ENCODE peak calls at places on chromosomes 4 and X, in nine cellular contexts. One of them, this sample, is unnamed.
A peak's percentile ranks its signal among the peaks of the same experiment; 100 is the strongest.

GRCh38 chr4:124632439-124632838 is 80.1 kb downstream of the ANKRD50 start:
- DNase-seq in mesenchymal stem cell: no peak
- DNase-seq in GM23338: no peak
- DNase-seq in kidney: no peak
- DNase-seq in foreskin keratinocyte: no peak
- DNase-seq in A673: no peak
- DNase-seq in esophagus muscularis mucosa: no peak
- DNase-seq in PC-3: no peak
- DNase-seq in A549: no peak
- DNase-seq in this sample: no peak

GRCh38 chr4:112767386-112767785 is 130.4 kb downstream of the LARP7 start:
- DNase-seq in PC-3: no peak
- DNase-seq in A673: no peak
- DNase-seq in esophagus muscularis mucosa: no peak
- DNase-seq in mesenchymal stem cell: no peak
- DNase-seq in GM23338: no peak
- DNase-seq in foreskin keratinocyte: no peak
- DNase-seq in kidney: no peak
- DNase-seq in A549: no peak
- DNase-seq in this sample: no peak

GRCh38 chrX:154370300-154370881 is 4.0 kb downstream of the FLNA start:
- DNase-seq in foreskin keratinocyte: no peak
- DNase-seq in GM23338: no peak
- DNase-seq in A673: no peak
- DNase-seq in kidney: peak; percentile 85
- DNase-seq in A549: no peak
- DNase-seq in mesenchymal stem cell: no peak
- DNase-seq in esophagus muscularis mucosa: no peak
- DNase-seq in PC-3: no peak
- DNase-seq in this sample: no peak

GRCh38 chr4:160510925-160511324 is 1408.0 kb downstream of the RAPGEF2 start:
- DNase-seq in kidney: no peak
- DNase-seq in A673: no peak
- DNase-seq in mesenchymal stem cell: peak; percentile 92
- DNase-seq in PC-3: peak; percentile 47
- DNase-seq in A549: peak; percentile 0
- DNase-seq in GM23338: no peak
- DNase-seq in foreskin keratinocyte: peak; percentile 72
- DNase-seq in esophagus muscularis mucosa: no peak
- DNase-seq in this sample: no peak

GRCh38 chr4:158875026-158875425 is 106.2 kb downstream of the FNIP2 start:
- DNase-seq in A549: no peak
- DNase-seq in A673: no peak
- DNase-seq in kidney: no peak
- DNase-seq in PC-3: no peak
- DNase-seq in foreskin keratinocyte: no peak
- DNase-seq in mesenchymal stem cell: no peak
- DNase-seq in esophagus muscularis mucosa: no peak
- DNase-seq in GM23338: no peak
- DNase-seq in this sample: no peak

GRCh38 chrX:74431807-74432206 is 10.5 kb downstream of the SLC16A2 start:
- DNase-seq in foreskin keratinocyte: no peak
- DNase-seq in esophagus muscularis mucosa: no peak
- DNase-seq in PC-3: no peak
- DNase-seq in mesenchymal stem cell: no peak
- DNase-seq in A673: no peak
- DNase-seq in GM23338: peak; percentile 25
- DNase-seq in kidney: no peak
- DNase-seq in A549: no peak
- DNase-seq in this sample: no peak

GRCh38 chr4:153023692-153024394 is 87.7 kb downstream of the FHDC1 start:
- DNase-seq in PC-3: no peak
- DNase-seq in esophagus muscularis mucosa: no peak
- DNase-seq in foreskin keratinocyte: peak; percentile 90
- DNase-seq in mesenchymal stem cell: no peak
- DNase-seq in kidney: no peak
- DNase-seq in A549: no peak
- DNase-seq in A673: no peak
- DNase-seq in GM23338: no peak
- DNase-seq in this sample: no peak

GRCh38 chr4:111410571-111410970 is 734.7 kb upstream of the FAM241A start:
- DNase-seq in A549: no peak
- DNase-seq in GM23338: no peak
- DNase-seq in kidney: no peak
- DNase-seq in mesenchymal stem cell: no peak
- DNase-seq in foreskin keratinocyte: no peak
- DNase-seq in PC-3: no peak
- DNase-seq in esophagus muscularis mucosa: no peak
- DNase-seq in A673: no peak
- DNase-seq in this sample: no peak

GRCh38 chrX:110851780-110852179 is 56.2 kb upstream of the CHRDL1 start:
- DNase-seq in esophagus muscularis mucosa: no peak
- DNase-seq in foreskin keratinocyte: peak; percentile 25
- DNase-seq in PC-3: peak; percentile 19
- DNase-seq in A673: peak; percentile 18
- DNase-seq in A549: peak; percentile 3
- DNase-seq in mesenchymal stem cell: peak; percentile 6
- DNase-seq in kidney: no peak
- DNase-seq in GM23338: no peak
- DNase-seq in this sample: no peak

GRCh38 chrX:14801136-14801535 is 71.7 kb downstream of the FANCB start:
- DNase-seq in A549: no peak
- DNase-seq in mesenchymal stem cell: no peak
- DNase-seq in PC-3: peak; percentile 62
- DNase-seq in kidney: no peak
- DNase-seq in A673: no peak
- DNase-seq in GM23338: no peak
- DNase-seq in foreskin keratinocyte: peak; percentile 87
- DNase-seq in esophagus muscularis mucosa: no peak
- DNase-seq in this sample: no peak

GRCh38 chr4:56505269-56506109 is at the start of gene ARL9:
- DNase-seq in A549: no peak
- DNase-seq in mesenchymal stem cell: peak; percentile 70
- DNase-seq in GM23338: peak; percentile 87
- DNase-seq in PC-3: peak; percentile 49
- DNase-seq in A673: peak; percentile 48
- DNase-seq in kidney: peak; percentile 78
- DNase-seq in foreskin keratinocyte: peak; percentile 57
- DNase-seq in esophagus muscularis mucosa: no peak
- DNase-seq in this sample: no peak

GRCh38 chr4:154741877-154742851 is 1.6 kb upstream of the LRAT start:
- DNase-seq in PC-3: no peak
- DNase-seq in GM23338: peak; percentile 84
- DNase-seq in mesenchymal stem cell: no peak
- DNase-seq in A549: no peak
- DNase-seq in kidney: no peak
- DNase-seq in foreskin keratinocyte: peak; percentile 33
- DNase-seq in A673: peak; percentile 53
- DNase-seq in esophagus muscularis mucosa: no peak
- DNase-seq in this sample: no peak

GRCh38 chrX:64536740-64537139 is 141.5 kb upstream of the MTMR8 start:
- DNase-seq in A673: no peak
- DNase-seq in GM23338: no peak
- DNase-seq in kidney: no peak
- DNase-seq in esophagus muscularis mucosa: no peak
- DNase-seq in mesenchymal stem cell: no peak
- DNase-seq in PC-3: no peak
- DNase-seq in foreskin keratinocyte: peak; percentile 2
- DNase-seq in A549: no peak
- DNase-seq in this sample: no peak

GRCh38 chr4:151865327-151865726 is 104.5 kb upstream of the GATB start:
- DNase-seq in PC-3: no peak
- DNase-seq in mesenchymal stem cell: no peak
- DNase-seq in A549: no peak
- DNase-seq in GM23338: no peak
- DNase-seq in A673: no peak
- DNase-seq in kidney: peak; percentile 74
- DNase-seq in esophagus muscularis mucosa: no peak
- DNase-seq in foreskin keratinocyte: no peak
- DNase-seq in this sample: no peak

GRCh38 chrX:34915463-34916225 is 27.0 kb upstream of the FAM47B start:
- DNase-seq in foreskin keratinocyte: peak; percentile 52
- DNase-seq in A549: no peak
- DNase-seq in esophagus muscularis mucosa: no peak
- DNase-seq in A673: no peak
- DNase-seq in GM23338: no peak
- DNase-seq in PC-3: peak; percentile 2
- DNase-seq in mesenchymal stem cell: no peak
- DNase-seq in kidney: no peak
- DNase-seq in this sample: no peak

GRCh38 chr4:5051692-5052423 is 578 bp downstream of the STK32B start:
- DNase-seq in mesenchymal stem cell: peak; percentile 53
- DNase-seq in esophagus muscularis mucosa: peak; percentile 87
- DNase-seq in A549: peak; percentile 33
- DNase-seq in kidney: peak; percentile 82
- DNase-seq in PC-3: no peak
- DNase-seq in foreskin keratinocyte: peak; percentile 44
- DNase-seq in GM23338: peak; percentile 70
- DNase-seq in A673: peak; percentile 35
- DNase-seq in this sample: peak; percentile 92

GRCh38 chrX:49071877-49072711 is 1.7 kb downstream of the PRAF2 start:
- DNase-seq in kidney: peak; percentile 94
- DNase-seq in esophagus muscularis mucosa: no peak
- DNase-seq in GM23338: peak; percentile 87
- DNase-seq in A549: no peak
- DNase-seq in foreskin keratinocyte: peak; percentile 50
- DNase-seq in PC-3: no peak
- DNase-seq in mesenchymal stem cell: no peak
- DNase-seq in A673: no peak
- DNase-seq in this sample: peak; percentile 88
- H3K4me1 ChIP-seq in kidney: no peaks in the 10 kb centered on the region
- H3K4me1 ChIP-seq in esophagus muscularis mucosa: peaks cover 24% of the 10 kb centered on the region
- H3K4me1 ChIP-seq in GM23338: no peaks in the 10 kb centered on the region
- H3K4me1 ChIP-seq in A549: peaks cover 10% of the 10 kb centered on the region
- H3K4me1 ChIP-seq in foreskin keratinocyte: no peaks in the 10 kb centered on the region
- H3K4me1 ChIP-seq in PC-3: no peaks in the 10 kb centered on the region
- H3K4me1 ChIP-seq in mesenchymal stem cell: peaks cover 9% of the 10 kb centered on the region
- H3K4me1 ChIP-seq in A673: peaks cover 7% of the 10 kb centered on the region
- H3K4me1 ChIP-seq in this sample: no peaks in the 10 kb centered on the region

DNA sequence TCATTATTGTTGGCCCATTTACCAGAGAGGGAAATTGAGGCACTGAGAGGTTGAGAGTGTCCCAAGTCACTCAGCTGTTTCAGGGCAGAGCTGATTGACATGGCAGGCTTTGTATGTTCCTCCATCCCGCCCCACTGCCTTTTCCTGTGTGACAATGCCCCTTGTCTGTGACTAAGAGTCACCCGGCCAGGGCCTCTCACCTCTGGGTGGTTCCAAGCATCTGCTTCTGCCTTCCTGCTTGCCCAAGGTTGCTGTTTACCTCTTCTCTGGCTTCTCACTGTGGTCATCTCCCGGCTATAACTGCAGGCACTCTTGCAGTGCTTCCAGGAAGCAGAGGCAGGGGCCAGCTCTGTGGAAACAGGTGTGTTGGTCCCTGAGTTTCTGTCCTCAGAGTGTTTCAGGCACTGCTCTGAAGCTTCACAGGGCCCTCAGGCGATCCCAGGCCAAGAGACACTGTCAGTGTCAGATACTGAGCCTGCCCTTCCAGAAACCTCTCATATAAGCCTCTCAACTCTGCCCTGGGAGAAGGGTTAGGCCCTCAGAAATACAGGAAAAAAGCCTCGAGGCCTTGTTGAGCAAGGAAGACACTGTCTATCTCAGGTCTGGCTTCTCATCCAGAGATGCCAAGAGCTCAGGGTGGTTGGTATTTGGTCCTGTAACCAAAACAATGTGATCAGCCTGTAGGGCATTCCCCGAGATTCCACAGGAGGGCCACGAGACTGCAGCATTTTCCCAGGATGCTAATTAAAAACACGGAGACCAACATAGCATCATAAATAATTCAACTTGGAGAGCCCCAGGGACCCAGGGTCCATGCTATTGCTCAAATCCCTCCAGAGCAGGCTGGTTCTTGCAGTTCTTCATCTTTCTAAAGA is 42.0 kb upstream of the PROM1 start:
- DNase-seq in mesenchymal stem cell: no peak
- DNase-seq in A673: peak; percentile 42
- DNase-seq in A549: no peak
- DNase-seq in foreskin keratinocyte: no peak
- DNase-seq in GM23338: peak; percentile 25
- DNase-seq in esophagus muscularis mucosa: no peak
- DNase-seq in PC-3: no peak
- DNase-seq in kidney: no peak
- DNase-seq in this sample: no peak
- H3K4me1 ChIP-seq in mesenchymal stem cell: peaks cover 2% of the 10 kb centered on the region
- H3K4me1 ChIP-seq in A673: peaks cover 3% of the 10 kb centered on the region
- H3K4me1 ChIP-seq in A549: no peaks in the 10 kb centered on the region
- H3K4me1 ChIP-seq in foreskin keratinocyte: no peaks in the 10 kb centered on the region
- H3K4me1 ChIP-seq in GM23338: no peaks in the 10 kb centered on the region
- H3K4me1 ChIP-seq in esophagus muscularis mucosa: no peaks in the 10 kb centered on the region
- H3K4me1 ChIP-seq in PC-3: no peaks in the 10 kb centered on the region
- H3K4me1 ChIP-seq in kidney: no peaks in the 10 kb centered on the region
- H3K4me1 ChIP-seq in this sample: no peaks in the 10 kb centered on the region

GRCh38 chr4:94635172-94635571 is 122.6 kb upstream of the BMPR1B start:
- DNase-seq in PC-3: peak; percentile 16
- DNase-seq in kidney: no peak
- DNase-seq in mesenchymal stem cell: peak; percentile 71
- DNase-seq in GM23338: no peak
- DNase-seq in A673: peak; percentile 84
- DNase-seq in esophagus muscularis mucosa: no peak
- DNase-seq in A549: no peak
- DNase-seq in foreskin keratinocyte: no peak
- DNase-seq in this sample: no peak
- H3K4me1 ChIP-seq in PC-3: peaks cover under 1% of the 10 kb centered on the region
- H3K4me1 ChIP-seq in kidney: no peaks in the 10 kb centered on the region
- H3K4me1 ChIP-seq in mesenchymal stem cell: peaks cover 3% of the 10 kb centered on the region
- H3K4me1 ChIP-seq in GM23338: no peaks in the 10 kb centered on the region
- H3K4me1 ChIP-seq in A673: peaks cover 26% of the 10 kb centered on the region
- H3K4me1 ChIP-seq in esophagus muscularis mucosa: no peaks in the 10 kb centered on the region
- H3K4me1 ChIP-seq in A549: peaks cover 41% of the 10 kb centered on the region
- H3K4me1 ChIP-seq in foreskin keratinocyte: peaks cover 7% of the 10 kb centered on the region
- H3K4me1 ChIP-seq in this sample: no peaks in the 10 kb centered on the region

DNA sequence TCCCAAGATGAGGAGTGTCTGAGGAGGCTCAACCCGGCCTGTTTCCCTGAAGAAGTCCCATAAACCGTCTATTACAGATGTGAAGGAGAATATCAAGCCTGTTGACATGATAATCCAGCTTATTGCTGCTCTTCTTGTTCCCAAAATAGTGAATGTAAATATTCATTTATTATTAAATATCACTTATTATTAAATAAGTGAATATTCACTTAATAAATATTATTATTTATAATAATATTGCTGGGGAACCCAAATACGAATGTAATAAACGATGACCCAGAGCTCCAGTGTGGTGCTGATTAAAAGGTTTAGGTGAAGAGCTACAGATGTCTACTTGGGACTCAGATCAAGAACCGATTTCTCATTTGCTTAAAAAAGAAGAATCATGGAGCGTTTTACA is 23.8 kb upstream of the SORBS2 start:
- DNase-seq in mesenchymal stem cell: no peak
- DNase-seq in esophagus muscularis mucosa: no peak
- DNase-seq in A549: no peak
- DNase-seq in PC-3: no peak
- DNase-seq in A673: no peak
- DNase-seq in foreskin keratinocyte: no peak
- DNase-seq in kidney: no peak
- DNase-seq in GM23338: no peak
- DNase-seq in this sample: no peak
- H3K4me1 ChIP-seq in mesenchymal stem cell: peaks cover 18% of the 10 kb centered on the region
- H3K4me1 ChIP-seq in esophagus muscularis mucosa: peaks cover 41% of the 10 kb centered on the region
- H3K4me1 ChIP-seq in A549: peaks cover 46% of the 10 kb centered on the region
- H3K4me1 ChIP-seq in PC-3: peaks cover 23% of the 10 kb centered on the region
- H3K4me1 ChIP-seq in A673: peaks cover 17% of the 10 kb centered on the region
- H3K4me1 ChIP-seq in foreskin keratinocyte: peaks cover 14% of the 10 kb centered on the region
- H3K4me1 ChIP-seq in kidney: no peaks in the 10 kb centered on the region
- H3K4me1 ChIP-seq in GM23338: peaks cover 42% of the 10 kb centered on the region
- H3K4me1 ChIP-seq in this sample: peaks cover 33% of the 10 kb centered on the region

This sample was measured in vagina.